ENCODE peak calls at places on chromosome 18, in four cellular contexts. A is left ventricle myocardium inferior, L is right cardiac atrium, K is mammary epithelial cell. I is an unnamed sample.

GRCh38 chr18:3595282-3596273 is 145.6 kb downstream of the TGIF1 start:
- DNase-seq in A (no peak), L (no peak), K (peak; percentile 95), I (no peak)

GRCh38 chr18:46676162-46676830 is 19.3 kb upstream of the LOXHD1 start:
- DNase-seq in A (no peak), L (no peak), K (no peak), I (peak; percentile 58)

GRCh38 chr18:56221195-56222065 is 417.0 kb downstream of the TXNL1 start:
- DNase-seq in A (no peak), L (no peak), K (peak; percentile 43), I (peak; percentile 30)

GRCh38 chr18:63135101-63135500 is 184.5 kb downstream of the BCL2 start:
- DNase-seq in A (no peak), L (no peak), K (no peak), I (no peak)

GRCh38 chr18:76491436-76491800 is 3.6 kb downstream of the ZNF516 start:
- DNase-seq in A (peak; percentile 81), L (peak; percentile 91), K (peak; percentile 60), I (peak; percentile 57)

GRCh38 chr18:6434987-6435709 is 20.4 kb upstream of the L3MBTL4 start:
- DNase-seq in A (no peak), L (no peak), K (no peak), I (no peak)

GRCh38 chr18:52677991-52678390 is 338.0 kb downstream of the DCC start:
- DNase-seq in A (no peak), L (no peak), K (no peak), I (no peak)

GRCh38 chr18:8654482-8655451 is 45.5 kb downstream of the RAB12 start:
- DNase-seq in A (no peak), L (no peak), K (no peak), I (peak; percentile 61)

GRCh38 chr18:74901347-74902169 is 303.9 kb downstream of the ZNF407 start:
- DNase-seq in A (no peak), L (no peak), K (no peak), I (no peak)

GRCh38 chr18:48924621-48925601 is 25.9 kb downstream of the SMAD7 start:
- DNase-seq in A (no peak), L (peak; percentile 66), K (no peak), I (no peak)
- H3K4me1 ChIP-seq in A (peaks cover 97% of the 10 kb centered on the region), L (peaks cover 71% of the 10 kb centered on the region), K (peaks cover 48% of the 10 kb centered on the region), I (peaks cover 12% of the 10 kb centered on the region)

GRCh38 chr18:24055878-24056277 is 41.3 kb downstream of the TTC39C start:
- DNase-seq in A (no peak), L (no peak), K (no peak), I (no peak)
- H3K4me1 ChIP-seq in A (no peaks in the 10 kb centered on the region), L (no peaks in the 10 kb centered on the region), K (peaks cover 52% of the 10 kb centered on the region), I (peaks cover 5% of the 10 kb centered on the region)

GRCh38 chr18:9849407-9849961 is 36.3 kb upstream of the TXNDC2 start:
- DNase-seq in A (peak; percentile 43), L (peak; percentile 76), K (no peak), I (no peak)
- H3K4me1 ChIP-seq in A (peaks cover 37% of the 10 kb centered on the region), L (peaks cover 8% of the 10 kb centered on the region), K (no peaks in the 10 kb centered on the region), I (no peaks in the 10 kb centered on the region)

GRCh38 chr18:23127145-23127544 is 8.1 kb upstream of the CABLES1 start:
- DNase-seq in A (no peak), L (no peak), K (no peak), I (no peak)

GRCh38 chr18:23126352-23127056 is 8.8 kb upstream of the CABLES1 start:
- DNase-seq in A (no peak), L (no peak), K (no peak), I (no peak)

GRCh38 chr18:23131693-23132319 is 3.5 kb upstream of the CABLES1 start:
- DNase-seq in A (no peak), L (no peak), K (peak; percentile 60), I (peak; percentile 71)

GRCh38 chr18:23133860-23134779 is 1.2 kb upstream of the CABLES1 start:
- DNase-seq in A (no peak), L (no peak), K (peak; percentile 42), I (peak; percentile 73)

GRCh38 chr18:23129355-23130002 is 5.8 kb upstream of the CABLES1 start:
- DNase-seq in A (no peak), L (no peak), K (no peak), I (no peak)
- H3K4me1 ChIP-seq in A (peaks cover 4% of the 10 kb centered on the region), L (peaks cover 2% of the 10 kb centered on the region), K (peaks cover 7% of the 10 kb centered on the region), I (peaks cover 15% of the 10 kb centered on the region)

GRCh38 chr18:35494281-35494825 is 3.4 kb downstream of the INO80C start:
- DNase-seq in A (no peak), L (no peak), K (no peak), I (no peak)
- H3K4me1 ChIP-seq in A (peaks cover 54% of the 10 kb centered on the region), L (peaks cover 9% of the 10 kb centered on the region), K (peaks cover 24% of the 10 kb centered on the region), I (peaks cover 65% of the 10 kb centered on the region)

I was measured in HAP-1.